ENCODE peak calls at places on chromosomes 16 and 17, in seven cellular contexts. One of them, this sample, is unnamed.

GRCh38 chr16:25264599-25264998 is 7.0 kb upstream of the ZKSCAN2 start:
- DNase-seq in heart right ventricle: no peak
- DNase-seq in OCI-LY7: no peak
- DNase-seq in tibial nerve: no peak
- DNase-seq in CD8-positive, alpha-beta T cell: no peak
- DNase-seq in fibroblast of pulmonary artery: peak
- DNase-seq in IMR-90: no peak
- DNase-seq in this sample: no peak

GRCh38 chr17:47785538-47786123 is 36.0 kb downstream of the OSBPL7 start:
- DNase-seq in heart right ventricle: no peak
- DNase-seq in CD8-positive, alpha-beta T cell: no peak
- DNase-seq in tibial nerve: no peak
- DNase-seq in OCI-LY7: peak
- DNase-seq in IMR-90: peak
- DNase-seq in fibroblast of pulmonary artery: peak
- DNase-seq in this sample: peak

GRCh38 chr16:2480948-2481347 is 6.0 kb downstream of the TBC1D24 start:
- DNase-seq in OCI-LY7: no peak
- DNase-seq in IMR-90: no peak
- DNase-seq in CD8-positive, alpha-beta T cell: no peak
- DNase-seq in fibroblast of pulmonary artery: no peak
- DNase-seq in heart right ventricle: no peak
- DNase-seq in tibial nerve: no peak
- DNase-seq in this sample: no peak

GRCh38 chr16:82633964-82634600 is 7.3 kb downstream of the CDH13 start:
- DNase-seq in heart right ventricle: no peak
- DNase-seq in tibial nerve: no peak
- DNase-seq in CD8-positive, alpha-beta T cell: no peak
- DNase-seq in OCI-LY7: no peak
- DNase-seq in fibroblast of pulmonary artery: peak
- DNase-seq in IMR-90: peak
- DNase-seq in this sample: no peak

GRCh38 chr17:15171433-15172047 is 93.6 kb downstream of the PMP22 start:
- DNase-seq in CD8-positive, alpha-beta T cell: no peak
- DNase-seq in heart right ventricle: peak
- DNase-seq in tibial nerve: peak
- DNase-seq in OCI-LY7: peak
- DNase-seq in IMR-90: peak
- DNase-seq in fibroblast of pulmonary artery: peak
- DNase-seq in this sample: peak

GRCh38 chr16:88561485-88562369 is 8.5 kb upstream of the ZC3H18 start:
- DNase-seq in OCI-LY7: peak
- DNase-seq in tibial nerve: no peak
- DNase-seq in fibroblast of pulmonary artery: peak
- DNase-seq in IMR-90: peak
- DNase-seq in CD8-positive, alpha-beta T cell: peak
- DNase-seq in heart right ventricle: peak
- DNase-seq in this sample: peak

GRCh38 chr17:17507465-17508011 is 11.3 kb upstream of the RASD1 start:
- DNase-seq in OCI-LY7: no peak
- DNase-seq in fibroblast of pulmonary artery: no peak
- DNase-seq in CD8-positive, alpha-beta T cell: no peak
- DNase-seq in heart right ventricle: no peak
- DNase-seq in IMR-90: no peak
- DNase-seq in tibial nerve: no peak
- DNase-seq in this sample: no peak

GRCh38 chr16:54506691-54507090 is 220.1 kb upstream of the IRX3 start:
- DNase-seq in IMR-90: no peak
- DNase-seq in heart right ventricle: no peak
- DNase-seq in OCI-LY7: no peak
- DNase-seq in fibroblast of pulmonary artery: no peak
- DNase-seq in tibial nerve: no peak
- DNase-seq in CD8-positive, alpha-beta T cell: no peak
- DNase-seq in this sample: no peak

GRCh38 chr16:3115011-3115410 is 2.6 kb downstream of the ZNF205 start:
- DNase-seq in fibroblast of pulmonary artery: no peak
- DNase-seq in IMR-90: no peak
- DNase-seq in tibial nerve: no peak
- DNase-seq in CD8-positive, alpha-beta T cell: no peak
- DNase-seq in heart right ventricle: no peak
- DNase-seq in OCI-LY7: no peak
- DNase-seq in this sample: no peak

GRCh38 chr16:20181386-20181785 is 107.7 kb upstream of the GPR139 start:
- DNase-seq in heart right ventricle: no peak
- DNase-seq in tibial nerve: no peak
- DNase-seq in IMR-90: no peak
- DNase-seq in fibroblast of pulmonary artery: no peak
- DNase-seq in CD8-positive, alpha-beta T cell: no peak
- DNase-seq in OCI-LY7: no peak
- DNase-seq in this sample: no peak

GRCh38 chr16:695355-696089 is 5.3 kb upstream of the WDR24 start:
- DNase-seq in tibial nerve: no peak
- DNase-seq in OCI-LY7: no peak
- DNase-seq in IMR-90: no peak
- DNase-seq in fibroblast of pulmonary artery: no peak
- DNase-seq in heart right ventricle: no peak
- DNase-seq in CD8-positive, alpha-beta T cell: peak
- DNase-seq in this sample: peak

GRCh38 chr17:78038748-78039288 is 80.3 kb downstream of the TNRC6C start:
- DNase-seq in CD8-positive, alpha-beta T cell: no peak
- DNase-seq in heart right ventricle: no peak
- DNase-seq in IMR-90: no peak
- DNase-seq in OCI-LY7: no peak
- DNase-seq in fibroblast of pulmonary artery: no peak
- DNase-seq in tibial nerve: no peak
- DNase-seq in this sample: no peak

GRCh38 chr17:4566785-4567184 is 6.4 kb upstream of the GGT6 start:
- DNase-seq in CD8-positive, alpha-beta T cell: no peak
- DNase-seq in fibroblast of pulmonary artery: peak
- DNase-seq in OCI-LY7: peak
- DNase-seq in tibial nerve: no peak
- DNase-seq in IMR-90: peak
- DNase-seq in heart right ventricle: peak
- DNase-seq in this sample: peak

GRCh38 chr17:46157443-46158107 is 35.7 kb downstream of the KANSL1 start:
- DNase-seq in CD8-positive, alpha-beta T cell: no peak
- DNase-seq in tibial nerve: no peak
- DNase-seq in fibroblast of pulmonary artery: peak
- DNase-seq in OCI-LY7: no peak
- DNase-seq in heart right ventricle: no peak
- DNase-seq in IMR-90: peak
- DNase-seq in this sample: no peak

GRCh38 chr17:43019418-43019817 is 2.8 kb downstream of the VAT1 start:
- DNase-seq in OCI-LY7: no peak
- DNase-seq in tibial nerve: no peak
- DNase-seq in heart right ventricle: no peak
- DNase-seq in IMR-90: no peak
- DNase-seq in CD8-positive, alpha-beta T cell: no peak
- DNase-seq in fibroblast of pulmonary artery: no peak
- DNase-seq in this sample: no peak

GRCh38 chr16:57390635-57391307 is 13.8 kb upstream of the CCL17 start:
- DNase-seq in heart right ventricle: no peak
- DNase-seq in CD8-positive, alpha-beta T cell: no peak
- DNase-seq in fibroblast of pulmonary artery: peak
- DNase-seq in IMR-90: no peak
- DNase-seq in tibial nerve: no peak
- DNase-seq in OCI-LY7: no peak
- DNase-seq in this sample: no peak

GRCh38 chr17:45261577-45262515 is at the start of gene SPATA32:
- DNase-seq in CD8-positive, alpha-beta T cell: peak
- DNase-seq in IMR-90: peak
- DNase-seq in tibial nerve: no peak
- DNase-seq in heart right ventricle: peak
- DNase-seq in OCI-LY7: peak
- DNase-seq in fibroblast of pulmonary artery: no peak
- DNase-seq in this sample: peak

GRCh38 chr16:35506018-35506897 is 2046.8 kb downstream of the TP53TG3F start:
- DNase-seq in fibroblast of pulmonary artery: no peak
- DNase-seq in tibial nerve: no peak
- DNase-seq in heart right ventricle: no peak
- DNase-seq in IMR-90: no peak
- DNase-seq in CD8-positive, alpha-beta T cell: no peak
- DNase-seq in OCI-LY7: no peak
- DNase-seq in this sample: no peak

GRCh38 chr17:18356624-18357023 is 6.7 kb downstream of the SHMT1 start:
- DNase-seq in tibial nerve: no peak
- DNase-seq in IMR-90: peak
- DNase-seq in CD8-positive, alpha-beta T cell: no peak
- DNase-seq in heart right ventricle: peak
- DNase-seq in fibroblast of pulmonary artery: peak
- DNase-seq in OCI-LY7: no peak
- DNase-seq in this sample: no peak

GRCh38 chr16:1075546-1075945 is 3.0 kb downstream of the SSTR5 start:
- DNase-seq in tibial nerve: no peak
- DNase-seq in CD8-positive, alpha-beta T cell: no peak
- DNase-seq in heart right ventricle: no peak
- DNase-seq in IMR-90: no peak
- DNase-seq in fibroblast of pulmonary artery: no peak
- DNase-seq in OCI-LY7: no peak
- DNase-seq in this sample: no peak

GRCh38 chr17:28899212-28899815 is 1.8 kb upstream of the FLOT2 start:
- DNase-seq in CD8-positive, alpha-beta T cell: no peak
- DNase-seq in OCI-LY7: no peak
- DNase-seq in fibroblast of pulmonary artery: no peak
- DNase-seq in heart right ventricle: no peak
- DNase-seq in tibial nerve: no peak
- DNase-seq in IMR-90: no peak
- DNase-seq in this sample: no peak

GRCh38 chr16:87099001-87099740 is 218.0 kb downstream of the C16orf95 start:
- DNase-seq in CD8-positive, alpha-beta T cell: no peak
- DNase-seq in tibial nerve: no peak
- DNase-seq in IMR-90: no peak
- DNase-seq in OCI-LY7: no peak
- DNase-seq in heart right ventricle: no peak
- DNase-seq in fibroblast of pulmonary artery: no peak
- DNase-seq in this sample: no peak

GRCh38 chr17:80374732-80375118 is 40.2 kb upstream of the ENDOV start:
- DNase-seq in IMR-90: no peak
- DNase-seq in OCI-LY7: no peak
- DNase-seq in fibroblast of pulmonary artery: no peak
- DNase-seq in CD8-positive, alpha-beta T cell: no peak
- DNase-seq in heart right ventricle: no peak
- DNase-seq in tibial nerve: no peak
- DNase-seq in this sample: no peak

GRCh38 chr17:39598047-39598481 is 9.7 kb downstream of the NEUROD2 start:
- DNase-seq in IMR-90: no peak
- DNase-seq in CD8-positive, alpha-beta T cell: no peak
- DNase-seq in heart right ventricle: no peak
- DNase-seq in tibial nerve: no peak
- DNase-seq in fibroblast of pulmonary artery: no peak
- DNase-seq in OCI-LY7: no peak
- DNase-seq in this sample: no peak

GRCh38 chr17:65856865-65857264 is 295.4 kb upstream of the AXIN2 start:
- DNase-seq in IMR-90: peak
- DNase-seq in tibial nerve: no peak
- DNase-seq in OCI-LY7: no peak
- DNase-seq in heart right ventricle: no peak
- DNase-seq in fibroblast of pulmonary artery: peak
- DNase-seq in CD8-positive, alpha-beta T cell: no peak
- DNase-seq in this sample: no peak

GRCh38 chr16:52742052-52742451 is 195.1 kb upstream of the TOX3 start:
- DNase-seq in tibial nerve: no peak
- DNase-seq in OCI-LY7: no peak
- DNase-seq in fibroblast of pulmonary artery: no peak
- DNase-seq in CD8-positive, alpha-beta T cell: no peak
- DNase-seq in heart right ventricle: no peak
- DNase-seq in IMR-90: no peak
- DNase-seq in this sample: no peak
- H3K4me3 ChIP-seq in tibial nerve: no peak
- H3K4me3 ChIP-seq in OCI-LY7: no peak
- H3K4me3 ChIP-seq in fibroblast of pulmonary artery: no peak
- H3K4me3 ChIP-seq in CD8-positive, alpha-beta T cell: no peak
- H3K4me3 ChIP-seq in heart right ventricle: no peak
- H3K4me3 ChIP-seq in IMR-90: no peak
- H3K4me3 ChIP-seq in this sample: no peak

DNA sequence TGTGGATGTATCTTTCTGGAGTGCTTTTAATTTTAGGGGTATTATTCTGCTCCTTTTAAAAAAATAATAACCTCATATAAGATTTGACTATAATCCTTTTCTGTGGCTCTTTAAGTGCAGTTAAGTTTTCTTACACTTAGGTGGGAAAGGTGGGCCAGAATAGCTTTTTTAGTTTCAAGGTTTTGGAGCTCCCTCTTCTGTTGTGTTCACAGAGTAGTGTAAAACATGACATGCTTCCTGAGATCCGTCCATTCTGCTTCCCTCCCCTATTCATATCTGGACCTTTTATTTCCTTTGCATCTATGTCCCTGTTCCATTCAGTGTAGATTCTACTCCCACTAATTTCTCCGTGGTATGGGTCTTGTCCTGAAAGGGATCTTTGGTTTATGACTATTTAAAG is 12.8 kb downstream of the LRRC36 start:
- DNase-seq in fibroblast of pulmonary artery: peak
- DNase-seq in CD8-positive, alpha-beta T cell: no peak
- DNase-seq in OCI-LY7: peak
- DNase-seq in heart right ventricle: no peak
- DNase-seq in tibial nerve: no peak
- DNase-seq in IMR-90: peak
- DNase-seq in this sample: peak
- TF ChIP-seq CTCF in fibroblast of pulmonary artery: peak
- TF ChIP-seq CTCF in CD8-positive, alpha-beta T cell: no peak
- TF ChIP-seq CTCF in OCI-LY7: peak
- TF ChIP-seq CTCF in heart right ventricle: peak
- TF ChIP-seq CTCF in tibial nerve: no peak
- TF ChIP-seq CTCF in IMR-90: peak
- TF ChIP-seq CTCF in this sample: peak

GRCh38 chr17:3559270-3559645 is 1.6 kb upstream of the TRPV3 start:
- DNase-seq in tibial nerve: no peak
- DNase-seq in OCI-LY7: no peak
- DNase-seq in IMR-90: no peak
- DNase-seq in heart right ventricle: no peak
- DNase-seq in CD8-positive, alpha-beta T cell: no peak
- DNase-seq in fibroblast of pulmonary artery: no peak
- DNase-seq in this sample: no peak

GRCh38 chr17:3556905-3557767 is 476 bp downstream of the TRPV3 start:
- DNase-seq in CD8-positive, alpha-beta T cell: no peak
- DNase-seq in OCI-LY7: no peak
- DNase-seq in fibroblast of pulmonary artery: no peak
- DNase-seq in tibial nerve: no peak
- DNase-seq in heart right ventricle: no peak
- DNase-seq in IMR-90: no peak
- DNase-seq in this sample: peak

GRCh38 chr17:3558603-3559269 is 1.1 kb upstream of the TRPV3 start:
- DNase-seq in IMR-90: peak
- DNase-seq in OCI-LY7: peak
- DNase-seq in fibroblast of pulmonary artery: peak
- DNase-seq in CD8-positive, alpha-beta T cell: no peak
- DNase-seq in heart right ventricle: no peak
- DNase-seq in tibial nerve: no peak
- DNase-seq in this sample: peak

GRCh38 chr17:3556239-3556904 is 1.2 kb downstream of the TRPV3 start:
- DNase-seq in CD8-positive, alpha-beta T cell: no peak
- DNase-seq in OCI-LY7: no peak
- DNase-seq in tibial nerve: no peak
- DNase-seq in IMR-90: no peak
- DNase-seq in fibroblast of pulmonary artery: no peak
- DNase-seq in heart right ventricle: no peak
- DNase-seq in this sample: peak

GRCh38 chr17:3557768-3558583 is at the start of gene TRPV3:
- DNase-seq in IMR-90: no peak
- DNase-seq in heart right ventricle: no peak
- DNase-seq in CD8-positive, alpha-beta T cell: peak
- DNase-seq in fibroblast of pulmonary artery: no peak
- DNase-seq in OCI-LY7: no peak
- DNase-seq in tibial nerve: no peak
- DNase-seq in this sample: peak
- H3K4me3 ChIP-seq in IMR-90: no peak
- H3K4me3 ChIP-seq in heart right ventricle: no peak
- H3K4me3 ChIP-seq in CD8-positive, alpha-beta T cell: no peak
- H3K4me3 ChIP-seq in fibroblast of pulmonary artery: no peak
- H3K4me3 ChIP-seq in OCI-LY7: peak
- H3K4me3 ChIP-seq in tibial nerve: no peak
- H3K4me3 ChIP-seq in this sample: peak

GRCh38 chr17:74768069-74768762 is 7.9 kb downstream of the NAT9 start:
- DNase-seq in OCI-LY7: no peak
- DNase-seq in fibroblast of pulmonary artery: peak
- DNase-seq in tibial nerve: no peak
- DNase-seq in CD8-positive, alpha-beta T cell: no peak
- DNase-seq in heart right ventricle: peak
- DNase-seq in IMR-90: peak
- DNase-seq in this sample: no peak
- TF ChIP-seq CTCF in OCI-LY7: no peak
- TF ChIP-seq CTCF in fibroblast of pulmonary artery: no peak
- TF ChIP-seq CTCF in tibial nerve: no peak
- TF ChIP-seq CTCF in CD8-positive, alpha-beta T cell: no peak
- TF ChIP-seq CTCF in heart right ventricle: no peak
- TF ChIP-seq CTCF in IMR-90: no peak
- TF ChIP-seq CTCF in this sample: no peak